ENCODE peak calls at places on chromosome 9, in six cellular contexts. G, I, S, A, J and O are unnamed samples.

GRCh38 chr9:129685220-129685932 is 19.9 kb downstream of the PRRX2 start:
- DNase-seq in G (no peak), I (no peak), S (no peak), A (no peak), J (peak; percentile 61), O (no peak)

GRCh38 chr9:92980085-92980745 is 32.9 kb downstream of the FGD3 start:
- DNase-seq in G (no peak), I (no peak), S (no peak), A (no peak), J (no peak), O (no peak)

GRCh38 chr9:134175808-134176598 is 11.6 kb upstream of the RNU6ATAC start:
- DNase-seq in G (no peak), I (no peak), S (peak; percentile 64), A (no peak), J (no peak), O (peak; percentile 53)

GRCh38 chr9:107283621-107284616 is 840 bp downstream of the RAD23B start:
- DNase-seq in G (peak; percentile 67), I (peak; percentile 72), S (peak; percentile 73), A (peak; percentile 68), J (peak; percentile 79), O (peak; percentile 74)

GRCh38 chr9:136656795-136657611 is 5.7 kb upstream of the EGFL7 start:
- DNase-seq in G (no peak), I (no peak), S (no peak), A (peak; percentile 43), J (no peak), O (peak; percentile 37)

GRCh38 chr9:103245369-103245768 is 250.2 kb downstream of the CYLC2 start:
- DNase-seq in G (no peak), I (no peak), S (no peak), A (no peak), J (no peak), O (no peak)

GRCh38 chr9:18638448-18639249 is 164.7 kb downstream of the ADAMTSL1 start:
- DNase-seq in G (no peak), I (no peak), S (no peak), A (no peak), J (peak; percentile 45), O (no peak)

GRCh38 chr9:114652776-114653555 is 4.6 kb downstream of the TEX53 start:
- DNase-seq in G (no peak), I (no peak), S (no peak), A (no peak), J (peak; percentile 34), O (no peak)

GRCh38 chr9:32427111-32427873 is 42.8 kb downstream of the ACO1 start:
- DNase-seq in G (no peak), I (no peak), S (no peak), A (no peak), J (peak; percentile 24), O (no peak)

GRCh38 chr9:78234810-78235209 is 1.1 kb upstream of the CEP78 start:
- DNase-seq in G (no peak), I (no peak), S (no peak), A (no peak), J (peak; percentile 47), O (no peak)

GRCh38 chr9:89781838-89782237 is 177.0 kb downstream of the GADD45G start:
- DNase-seq in G (peak; percentile 51), I (no peak), S (no peak), A (no peak), J (no peak), O (no peak)

GRCh38 chr9:128792978-128793686 is 6.1 kb downstream of the TBC1D13 start:
- DNase-seq in G (no peak), I (no peak), S (no peak), A (no peak), J (no peak), O (no peak)

GRCh38 chr9:137460363-137461315 is 1.5 kb upstream of the NSMF start:
- DNase-seq in G (peak; percentile 20), I (no peak), S (peak; percentile 46), A (peak; percentile 17), J (no peak), O (no peak)

GRCh38 chr9:126499005-126499910 is 114.5 kb upstream of the LMX1B start:
- DNase-seq in G (no peak), I (no peak), S (no peak), A (no peak), J (peak; percentile 79), O (peak; percentile 29)

DNA sequence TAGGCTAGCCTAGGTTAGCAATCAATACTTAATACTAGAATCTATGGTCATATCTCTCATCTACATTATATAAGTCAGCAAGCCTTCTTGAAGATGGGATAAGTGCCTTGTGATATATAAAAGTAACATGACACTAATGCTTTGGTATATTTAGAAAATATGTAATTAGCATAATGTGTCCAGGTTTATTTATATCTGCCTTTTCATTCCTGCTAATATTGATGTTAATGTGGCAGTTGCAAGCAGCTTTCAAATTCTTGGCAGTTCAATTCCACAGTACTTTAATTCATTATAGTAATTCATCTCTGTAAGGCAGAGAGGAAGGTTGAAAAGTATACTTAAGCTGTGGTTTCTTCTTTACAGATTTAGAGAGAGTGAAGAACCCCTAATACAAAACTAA is 1613.2 kb upstream of the ACO1 start:
- DNase-seq in G (no peak), I (no peak), S (no peak), A (no peak), J (no peak), O (no peak)
- H3K4me3 ChIP-seq in G (no peak overlapping the region), I (no peak overlapping the region), S (no peak overlapping the region), A (no peak overlapping the region), J (no peak overlapping the region), O (no peak overlapping the region)

DNA sequence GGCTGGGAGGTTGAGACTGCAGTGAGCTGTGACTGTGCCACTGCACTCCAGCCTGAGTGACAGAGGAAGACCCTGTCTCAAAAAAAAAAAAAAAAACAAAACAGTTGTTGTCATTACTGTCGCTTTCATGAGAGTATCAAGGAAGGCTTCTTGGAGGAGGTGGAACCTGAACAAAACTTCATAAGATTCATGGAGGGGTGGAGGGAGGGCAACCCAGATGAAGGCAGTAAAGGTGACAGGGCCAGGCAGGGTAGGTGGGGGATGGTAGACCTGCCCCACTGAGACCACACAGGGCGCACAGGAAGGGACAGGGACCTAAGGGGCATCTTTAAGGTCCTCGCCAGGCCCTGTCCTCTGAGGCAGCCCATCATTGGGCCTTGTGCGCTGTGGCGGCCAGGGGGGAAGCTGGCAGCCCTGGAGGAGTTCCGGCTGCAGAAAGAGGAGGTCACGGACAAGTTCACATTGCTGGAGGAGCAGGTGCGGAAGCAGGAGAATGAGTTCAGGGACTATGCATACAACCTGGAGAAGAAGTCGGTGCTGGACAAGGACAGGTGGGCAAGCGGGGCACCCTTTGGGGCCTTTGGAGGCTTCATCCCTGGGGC is 3.5 kb downstream of the CFAP157 start:
- DNase-seq in G (no peak), I (no peak), S (no peak), A (no peak), J (no peak), O (no peak)
- H3K4me3 ChIP-seq in G (no peak overlapping the region), I (no peak overlapping the region), S (no peak overlapping the region), A (no peak overlapping the region), J (no peak overlapping the region), O (no peak overlapping the region)

GRCh38 chr9:8292657-8293056 is 493.1 kb upstream of the DMAC1 start:
- DNase-seq in G (no peak), I (no peak), S (no peak), A (no peak), J (no peak), O (no peak)
- H3K4me3 ChIP-seq in G (no peak overlapping the region), I (no peak overlapping the region), S (no peak overlapping the region), A (no peak overlapping the region), J (no peak overlapping the region), O (no peak overlapping the region)

GRCh38 chr9:87599901-87600610 is 102.4 kb downstream of the DAPK1 start:
- DNase-seq in G (no peak), I (no peak), S (peak; percentile 76), A (peak; percentile 24), J (peak; percentile 86), O (peak; percentile 21)
- H3K4me3 ChIP-seq in G (no peak overlapping the region), I (no peak overlapping the region), S (no peak overlapping the region), A (no peak overlapping the region), J (peak overlapping the region; percentile 71), O (no peak overlapping the region)

DNA sequence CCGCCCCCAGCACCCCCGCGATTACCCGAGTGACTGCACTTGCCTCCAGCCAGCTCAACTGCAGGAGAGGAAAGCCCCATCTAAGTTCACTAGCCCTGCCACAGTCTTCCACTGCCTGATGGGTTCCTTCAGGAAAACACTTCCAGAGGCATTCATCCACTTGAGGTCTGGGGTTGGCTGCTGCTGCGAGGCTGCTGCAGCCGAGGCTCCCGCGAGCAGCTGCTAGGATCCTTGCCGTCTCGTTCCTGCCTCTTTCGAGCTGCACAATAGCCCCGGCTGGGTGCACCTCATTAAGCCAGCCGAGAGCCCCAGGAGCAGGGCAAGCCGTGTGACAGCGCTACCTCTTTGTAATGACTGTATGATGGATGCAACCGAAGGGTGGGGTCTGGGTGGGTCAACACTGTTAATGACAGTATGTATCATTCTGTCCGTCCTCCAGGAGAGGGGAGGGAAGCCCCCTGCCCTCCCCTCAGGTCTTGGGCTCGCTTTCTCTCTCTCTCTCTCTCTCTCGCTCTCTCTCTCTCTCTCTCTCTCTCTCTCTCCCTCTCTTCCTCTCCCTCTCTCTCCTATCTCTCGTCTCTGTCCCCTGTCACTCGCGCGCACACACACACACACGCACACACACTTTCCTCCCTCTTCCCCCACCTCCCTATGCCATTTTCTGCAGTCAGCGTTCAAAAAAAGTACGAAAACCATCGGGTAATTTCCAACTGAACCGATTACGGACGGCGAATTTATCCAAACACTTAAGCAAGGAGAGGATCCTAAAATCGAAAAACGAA is 24.4 kb upstream of the ELAVL2 start:
- DNase-seq in G (no peak), I (no peak), S (no peak), A (no peak), J (peak; percentile 16), O (no peak)
- H3K4me3 ChIP-seq in G (peak overlapping the region; percentile 39), I (peak overlapping the region; percentile 62), S (peak overlapping the region; percentile 15), A (peak overlapping the region; percentile 40), J (peak overlapping the region; percentile 78), O (peak overlapping the region; percentile 45)

GRCh38 chr9:967436-967835 is 9.0 kb upstream of the DMRT3 start:
- DNase-seq in G (no peak), I (no peak), S (no peak), A (no peak), J (no peak), O (no peak)
- H3K4me3 ChIP-seq in G (no peak overlapping the region), I (no peak overlapping the region), S (no peak overlapping the region), A (no peak overlapping the region), J (peak overlapping the region; percentile 71), O (no peak overlapping the region)

GRCh38 chr9:113501129-113501686 is 37.7 kb downstream of the RGS3 start:
- DNase-seq in G (no peak), I (no peak), S (no peak), A (peak; percentile 68), J (no peak), O (peak; percentile 56)
- H3K4me3 ChIP-seq in G (peak overlapping the region; percentile 14), I (peak overlapping the region; percentile 66), S (no peak overlapping the region), A (peak overlapping the region; percentile 59), J (no peak overlapping the region), O (peak overlapping the region; percentile 53)

DNA sequence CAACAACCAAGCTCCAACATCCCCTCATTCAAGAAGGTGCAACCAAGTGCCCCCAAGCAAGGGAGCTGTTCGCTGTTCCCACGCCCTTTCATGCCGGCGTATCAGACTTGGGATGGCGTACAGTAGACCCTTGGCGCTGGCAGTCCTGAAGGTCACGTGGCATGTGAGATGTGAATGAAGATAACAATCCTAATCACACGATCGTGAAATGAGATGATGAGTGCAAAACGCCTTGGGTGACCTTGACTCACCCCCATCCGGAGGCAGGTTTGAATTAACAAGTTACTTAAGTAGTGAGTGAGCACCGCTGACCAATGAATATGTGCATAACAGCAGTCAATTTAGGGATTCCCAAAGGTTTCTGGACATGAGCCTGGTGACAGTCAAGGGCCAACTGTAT is 150.2 kb downstream of the TTLL11 start:
- DNase-seq in G (no peak), I (no peak), S (no peak), A (no peak), J (no peak), O (no peak)
- H3K4me3 ChIP-seq in G (no peak overlapping the region), I (no peak overlapping the region), S (no peak overlapping the region), A (no peak overlapping the region), J (no peak overlapping the region), O (no peak overlapping the region)